ENCODE peak calls at places on chromosomes 11 and 22, in eight cellular contexts. J is iPS-NIHi11; S is activated T-cell treated with anti-CD3 and anti-CD28 coated beads for 1 hour; M is stimulated activated CD8-positive, alpha-beta memory T cell treated with anti-CD3 and anti-CD28 coated beads, Interleukin-4, amount 100 ng/mL, for 1 hour; U is stimulated activated CD4-positive, alpha-beta T cell treated with anti-CD3 and anti-CD28 coated beads, Interleukin-2, amount 100 ng/mL, for 24 hours; Y is iris pigment epithelial cell; O is colonic mucosa; G is posterior cingulate gyrus. R is an unnamed sample.

GRCh38 chr11:93322207-93322606 is 8.3 kb upstream of the DEUP1 start:
- DNase-seq in J (no peak), S (no peak), M (no peak), U (no peak), Y (no peak), O (no peak), G (no peak), R (no peak)

GRCh38 chr22:42932857-42933782 is 76.0 kb upstream of the ARFGAP3 start:
- DNase-seq in J (no peak), S (no peak), M (no peak), U (peak), Y (no peak), O (no peak), G (no peak), R (no peak)

GRCh38 chr11:115964091-115964490 is 459.9 kb upstream of the CADM1 start:
- DNase-seq in J (no peak), S (no peak), M (no peak), U (no peak), Y (no peak), O (no peak), G (no peak), R (no peak)

GRCh38 chr11:91813263-91813662 is 411.4 kb upstream of the FAT3 start:
- DNase-seq in J (no peak), S (no peak), M (no peak), U (no peak), Y (no peak), O (no peak), G (no peak), R (no peak)

GRCh38 chr11:102168483-102168882 is 58.2 kb downstream of the YAP1 start:
- DNase-seq in J (no peak), S (no peak), M (no peak), U (no peak), Y (no peak), O (no peak), G (no peak), R (no peak)

GRCh38 chr11:1829039-1829820 is 5.6 kb upstream of the SYT8 start:
- DNase-seq in J (no peak), S (no peak), M (no peak), U (no peak), Y (peak), O (no peak), G (no peak), R (no peak)

GRCh38 chr11:107427569-107428180 is 29.9 kb downstream of the CWF19L2 start:
- DNase-seq in J (no peak), S (no peak), M (no peak), U (no peak), Y (no peak), O (no peak), G (no peak), R (no peak)

GRCh38 chr22:20036535-20037392 is 15.9 kb downstream of the TANGO2 start:
- DNase-seq in J (no peak), S (no peak), M (no peak), U (no peak), Y (no peak), O (no peak), G (no peak), R (no peak)

GRCh38 chr22:40238425-40239344 is 61.0 kb downstream of the TNRC6B start:
- DNase-seq in J (no peak), S (no peak), M (no peak), U (no peak), Y (peak), O (no peak), G (no peak), R (no peak)

GRCh38 chr22:25067851-25068421 is 115.4 kb downstream of the KIAA1671 start:
- DNase-seq in J (no peak), S (peak), M (peak), U (peak), Y (no peak), O (no peak), G (peak), R (peak)

GRCh38 chr11:12207384-12208150 is 97.2 kb downstream of the MICAL2 start:
- DNase-seq in J (no peak), S (no peak), M (no peak), U (peak), Y (peak), O (no peak), G (no peak), R (no peak)

GRCh38 chr11:74024630-74025029 is 15.7 kb upstream of the UCP3 start:
- DNase-seq in J (no peak), S (no peak), M (no peak), U (peak), Y (peak), O (peak), G (no peak), R (peak)

GRCh38 chr22:22410121-22410520 is 98.4 kb downstream of the ZNF280B start:
- DNase-seq in J (no peak), S (no peak), M (no peak), U (no peak), Y (no peak), O (no peak), G (no peak), R (no peak)

GRCh38 chr22:23240639-23241389 is 60.5 kb downstream of the BCR start:
- DNase-seq in J (no peak), S (no peak), M (no peak), U (peak), Y (no peak), O (no peak), G (no peak), R (no peak)

GRCh38 chr11:118092907-118093571 is 6.3 kb upstream of the SMIM35 start:
- DNase-seq in J (no peak), S (no peak), M (no peak), U (no peak), Y (no peak), O (no peak), G (no peak), R (no peak)

GRCh38 chr22:37823134-37823985 is at the start of gene GALR3:
- DNase-seq in J (no peak), S (no peak), M (no peak), U (no peak), Y (no peak), O (no peak), G (no peak), R (no peak)

GRCh38 chr11:13120691-13121090 is 111.6 kb downstream of the RASSF10 start:
- DNase-seq in J (no peak), S (no peak), M (no peak), U (no peak), Y (peak), O (no peak), G (no peak), R (no peak)

GRCh38 chr11:112195906-112196305 is 20.6 kb downstream of the BCO2 start:
- DNase-seq in J (no peak), S (no peak), M (no peak), U (no peak), Y (peak), O (no peak), G (no peak), R (no peak)

GRCh38 chr11:130449996-130450419 is 1.6 kb downstream of the ADAMTS15 start:
- DNase-seq in J (peak), S (no peak), M (no peak), U (peak), Y (peak), O (peak), G (peak), R (peak)

GRCh38 chr11:34439521-34440258 is 956 bp downstream of the CAT start:
- DNase-seq in J (no peak), S (no peak), M (no peak), U (no peak), Y (peak), O (peak), G (no peak), R (no peak)

GRCh38 chr11:32451808-32452207 is 16.5 kb upstream of the WT1 start:
- DNase-seq in J (no peak), S (no peak), M (no peak), U (no peak), Y (peak), O (no peak), G (no peak), R (no peak)

GRCh38 chr11:96132437-96132836 is 208.5 kb upstream of the MTMR2 start:
- DNase-seq in J (no peak), S (no peak), M (no peak), U (no peak), Y (no peak), O (no peak), G (no peak), R (no peak)

GRCh38 chr11:3920148-3920852 is 64.8 kb downstream of the STIM1 start:
- DNase-seq in J (no peak), S (peak), M (peak), U (peak), Y (peak), O (peak), G (no peak), R (no peak)

GRCh38 chr22:29726104-29726503 is 6.3 kb downstream of the CABP7 start:
- DNase-seq in J (no peak), S (no peak), M (no peak), U (no peak), Y (no peak), O (no peak), G (no peak), R (no peak)

GRCh38 chr11:1767399-1768140 is 3.8 kb upstream of the CTSD start:
- DNase-seq in J (no peak), S (no peak), M (no peak), U (no peak), Y (no peak), O (no peak), G (no peak), R (no peak)

GRCh38 chr11:19892387-19892786 is 179.8 kb downstream of the NAV2 start:
- DNase-seq in J (no peak), S (no peak), M (no peak), U (no peak), Y (peak), O (no peak), G (no peak), R (no peak)

GRCh38 chr22:16131918-16132317 is 442.1 kb downstream of the POTEH start:
- DNase-seq in J (no peak), S (no peak), M (no peak), U (no peak), Y (no peak), O (no peak), G (no peak), R (no peak)

GRCh38 chr11:2921261-2921660 is 8.0 kb downstream of the PHLDA2 start:
- DNase-seq in J (peak), S (no peak), M (no peak), U (no peak), Y (no peak), O (no peak), G (no peak), R (no peak)

GRCh38 chr11:2319791-2320481 is 18.1 kb downstream of the TSPAN32 start:
- DNase-seq in J (no peak), S (no peak), M (no peak), U (no peak), Y (no peak), O (no peak), G (no peak), R (no peak)

GRCh38 chr11:79437274-79437980 is 3.4 kb downstream of the TENM4 start:
- DNase-seq in J (peak), S (no peak), M (no peak), U (peak), Y (peak), O (peak), G (peak), R (peak)

GRCh38 chr11:65814131-65814959 is 19.4 kb upstream of the SNX32 start:
- DNase-seq in J (peak), S (no peak), M (no peak), U (no peak), Y (no peak), O (no peak), G (no peak), R (no peak)

GRCh38 chr11:57658023-57658361 is 430 bp downstream of the CLP1 start:
- DNase-seq in J (no peak), S (no peak), M (no peak), U (no peak), Y (no peak), O (no peak), G (no peak), R (no peak)

GRCh38 chr22:26573026-26573662 is 16.8 kb downstream of the TPST2 start:
- DNase-seq in J (no peak), S (no peak), M (no peak), U (no peak), Y (no peak), O (no peak), G (peak), R (no peak)

GRCh38 chr22:19579880-19580279 is 55.7 kb upstream of the CLDN5 start:
- DNase-seq in J (no peak), S (no peak), M (no peak), U (peak), Y (no peak), O (no peak), G (no peak), R (no peak)

GRCh38 chr11:111911563-111912401 is at the start of gene CRYAB:
- DNase-seq in J (peak), S (no peak), M (no peak), U (no peak), Y (peak), O (peak), G (peak), R (peak)

R was measured in thoracic aorta.